ENCODE peak calls at places on chromosomes 5 and 9, in four cellular contexts. One of them, this sample, is unnamed.

GRCh38 chr9:97299809-97300414 is 7.5 kb upstream of the CCDC180 start:
- DNase-seq in astrocyte of the spinal cord: no peak
- DNase-seq in CD8-positive, alpha-beta T cell: no peak
- DNase-seq in IMR-90: no peak
- DNase-seq in this sample: no peak

GRCh38 chr5:152007556-152007955 is 82.9 kb upstream of the GLRA1 start:
- DNase-seq in CD8-positive, alpha-beta T cell: no peak
- DNase-seq in astrocyte of the spinal cord: no peak
- DNase-seq in IMR-90: no peak
- DNase-seq in this sample: no peak

GRCh38 chr9:13427587-13427986 is 148.1 kb upstream of the MPDZ start:
- DNase-seq in astrocyte of the spinal cord: peak
- DNase-seq in IMR-90: peak
- DNase-seq in CD8-positive, alpha-beta T cell: no peak
- DNase-seq in this sample: peak

GRCh38 chr9:113215142-113215541 is 5.9 kb downstream of the FKBP15 start:
- DNase-seq in CD8-positive, alpha-beta T cell: no peak
- DNase-seq in astrocyte of the spinal cord: peak
- DNase-seq in IMR-90: peak
- DNase-seq in this sample: no peak

GRCh38 chr5:56615750-56616149 is 199.6 kb upstream of the MAP3K1 start:
- DNase-seq in CD8-positive, alpha-beta T cell: no peak
- DNase-seq in astrocyte of the spinal cord: no peak
- DNase-seq in IMR-90: peak
- DNase-seq in this sample: no peak

GRCh38 chr5:141493500-141494422 is 4.9 kb downstream of the PCDHGC5 start:
- DNase-seq in CD8-positive, alpha-beta T cell: no peak
- DNase-seq in IMR-90: peak
- DNase-seq in astrocyte of the spinal cord: peak
- DNase-seq in this sample: no peak

GRCh38 chr9:97555164-97555563 is 53.7 kb downstream of the TMOD1 start:
- DNase-seq in IMR-90: peak
- DNase-seq in CD8-positive, alpha-beta T cell: no peak
- DNase-seq in astrocyte of the spinal cord: peak
- DNase-seq in this sample: no peak

GRCh38 chr9:104740596-104740995 is 6.9 kb upstream of the NIPSNAP3A start:
- DNase-seq in astrocyte of the spinal cord: peak
- DNase-seq in IMR-90: peak
- DNase-seq in CD8-positive, alpha-beta T cell: no peak
- DNase-seq in this sample: no peak

GRCh38 chr5:168135897-168136296 is 155.5 kb upstream of the WWC1 start:
- DNase-seq in IMR-90: no peak
- DNase-seq in astrocyte of the spinal cord: no peak
- DNase-seq in CD8-positive, alpha-beta T cell: no peak
- DNase-seq in this sample: no peak

GRCh38 chr9:693460-694390 is 147.8 kb upstream of the DMRT1 start:
- DNase-seq in IMR-90: peak
- DNase-seq in CD8-positive, alpha-beta T cell: no peak
- DNase-seq in astrocyte of the spinal cord: peak
- DNase-seq in this sample: no peak

GRCh38 chr9:81851340-81851739 is 76.9 kb upstream of the SPATA31D4 start:
- DNase-seq in CD8-positive, alpha-beta T cell: no peak
- DNase-seq in astrocyte of the spinal cord: no peak
- DNase-seq in IMR-90: no peak
- DNase-seq in this sample: no peak

GRCh38 chr5:166022065-166022464 is 2269.4 kb upstream of the WWC1 start:
- DNase-seq in IMR-90: no peak
- DNase-seq in astrocyte of the spinal cord: no peak
- DNase-seq in CD8-positive, alpha-beta T cell: no peak
- DNase-seq in this sample: no peak

GRCh38 chr5:1101991-1102713 is 9.7 kb downstream of the SLC12A7 start:
- DNase-seq in astrocyte of the spinal cord: no peak
- DNase-seq in CD8-positive, alpha-beta T cell: no peak
- DNase-seq in IMR-90: peak
- DNase-seq in this sample: no peak

GRCh38 chr5:42912184-42912766 is 100.6 kb upstream of the SELENOP start:
- DNase-seq in CD8-positive, alpha-beta T cell: peak
- DNase-seq in IMR-90: peak
- DNase-seq in astrocyte of the spinal cord: peak
- DNase-seq in this sample: peak

GRCh38 chr5:179698935-179699639 is at the start of gene CANX:
- DNase-seq in astrocyte of the spinal cord: peak
- DNase-seq in IMR-90: no peak
- DNase-seq in CD8-positive, alpha-beta T cell: no peak
- DNase-seq in this sample: no peak

GRCh38 chr5:179699640-179700298 is 1.0 kb downstream of the CANX start:
- DNase-seq in astrocyte of the spinal cord: peak
- DNase-seq in CD8-positive, alpha-beta T cell: no peak
- DNase-seq in IMR-90: peak
- DNase-seq in this sample: no peak

GRCh38 chr5:179697108-179697507 is 1.7 kb upstream of the CANX start:
- DNase-seq in IMR-90: no peak
- DNase-seq in astrocyte of the spinal cord: no peak
- DNase-seq in CD8-positive, alpha-beta T cell: no peak
- DNase-seq in this sample: no peak

GRCh38 chr5:179696605-179697004 is 2.2 kb upstream of the CANX start:
- DNase-seq in CD8-positive, alpha-beta T cell: no peak
- DNase-seq in astrocyte of the spinal cord: no peak
- DNase-seq in IMR-90: no peak
- DNase-seq in this sample: no peak

DNA sequence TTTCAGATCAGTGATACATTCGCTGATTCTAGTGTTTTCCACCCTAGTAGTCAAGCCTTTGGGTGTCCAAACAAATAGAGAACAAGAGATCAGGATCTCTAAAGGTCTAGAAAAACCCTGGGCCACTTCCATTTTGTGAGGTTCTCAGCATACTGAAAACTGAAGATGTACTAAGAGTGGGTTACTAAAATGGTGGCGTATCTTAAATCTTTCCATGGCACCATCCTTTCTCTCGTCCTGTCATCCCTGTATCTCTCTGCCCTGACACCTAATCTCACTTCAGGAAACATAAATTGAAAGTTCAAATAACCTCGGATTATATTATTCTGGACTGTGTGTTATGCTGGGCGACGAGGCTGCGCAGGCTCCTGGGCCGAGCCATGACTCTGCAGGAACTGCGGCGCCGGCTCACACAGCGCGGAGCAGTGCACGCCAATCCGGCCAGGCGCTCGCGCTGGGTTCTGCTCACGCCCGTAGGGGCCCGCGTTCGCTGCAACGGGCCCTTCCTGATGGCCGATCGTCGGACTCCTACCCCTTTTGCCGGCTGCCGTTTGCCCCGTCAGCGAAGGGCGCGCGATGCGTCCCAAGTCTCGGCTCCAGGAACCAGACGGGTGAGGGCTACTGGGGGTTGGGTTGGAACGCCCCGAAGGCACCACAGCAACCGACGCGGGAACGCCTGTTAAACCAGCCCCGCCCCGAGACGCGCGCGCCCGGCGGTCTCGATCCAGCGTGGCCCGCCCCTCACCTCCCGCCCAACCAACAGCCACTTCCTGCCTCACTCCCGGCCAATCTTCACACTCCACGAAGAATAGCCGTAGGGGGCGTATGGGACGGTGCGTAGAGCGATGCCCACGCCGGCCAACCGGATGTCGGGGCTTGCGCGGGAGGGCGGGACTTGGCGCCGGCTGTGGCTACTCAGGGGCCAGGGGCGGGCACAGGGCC is 503 bp upstream of the CANX start:
- DNase-seq in CD8-positive, alpha-beta T cell: peak
- DNase-seq in astrocyte of the spinal cord: peak
- DNase-seq in IMR-90: peak
- DNase-seq in this sample: peak
- TF ChIP-seq CTCF in CD8-positive, alpha-beta T cell: no peak
- TF ChIP-seq CTCF in astrocyte of the spinal cord: no peak
- TF ChIP-seq CTCF in IMR-90: no peak
- TF ChIP-seq CTCF in this sample: no peak

DNA sequence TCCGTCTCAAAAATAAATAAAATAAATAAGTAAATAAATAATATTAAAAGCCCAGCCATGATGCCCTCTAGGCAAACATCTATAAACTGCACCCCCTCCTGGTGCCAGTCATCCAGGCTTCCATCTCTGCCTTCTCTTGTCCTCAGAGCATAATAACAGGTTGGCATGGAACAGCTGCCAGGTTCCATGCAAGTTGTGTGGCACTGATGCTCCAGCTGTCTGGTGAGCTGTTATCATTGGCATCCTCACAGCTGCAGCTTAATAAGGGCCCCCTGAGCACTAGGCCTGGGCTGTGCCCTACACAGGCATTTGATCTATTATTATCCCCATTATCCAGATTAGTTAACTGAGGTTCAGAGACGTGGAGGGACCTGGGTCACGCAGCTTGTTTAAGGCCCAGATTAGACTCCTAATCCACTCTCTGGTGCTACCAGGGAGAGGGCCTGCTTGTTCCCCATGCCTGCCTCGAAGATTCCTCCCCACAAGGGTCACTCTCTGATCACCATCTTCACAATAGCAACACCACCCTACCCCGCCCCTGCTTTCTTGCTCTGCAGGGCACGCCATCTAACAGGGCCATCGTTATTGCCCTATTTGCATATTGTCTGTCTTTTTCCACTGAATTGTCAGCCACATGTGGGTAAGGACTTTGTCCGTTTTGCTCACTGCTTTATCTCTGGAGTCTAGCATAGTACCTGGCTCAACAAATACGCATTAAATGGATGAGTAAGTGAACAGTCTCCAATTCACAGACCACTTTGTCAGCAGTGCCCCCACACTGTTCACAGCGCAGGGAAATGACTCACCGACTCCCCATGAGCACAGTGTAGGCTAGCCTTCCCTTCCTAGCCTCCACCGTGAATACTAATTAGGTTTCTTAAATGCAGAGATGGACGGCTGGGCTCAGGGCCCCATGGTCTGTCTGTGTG is 1.5 kb upstream of the DNM1 start:
- DNase-seq in astrocyte of the spinal cord: peak
- DNase-seq in CD8-positive, alpha-beta T cell: no peak
- DNase-seq in IMR-90: peak
- DNase-seq in this sample: no peak
- TF ChIP-seq CTCF in astrocyte of the spinal cord: no peak
- TF ChIP-seq CTCF in CD8-positive, alpha-beta T cell: no peak
- TF ChIP-seq CTCF in IMR-90: no peak
- TF ChIP-seq CTCF in this sample: no peak

GRCh38 chr9:101148344-101148743 is 119.8 kb downstream of the PLPPR1 start:
- DNase-seq in CD8-positive, alpha-beta T cell: no peak
- DNase-seq in IMR-90: no peak
- DNase-seq in astrocyte of the spinal cord: no peak
- DNase-seq in this sample: no peak

GRCh38 chr9:101140728-101141127 is 112.2 kb downstream of the PLPPR1 start:
- DNase-seq in astrocyte of the spinal cord: no peak
- DNase-seq in CD8-positive, alpha-beta T cell: no peak
- DNase-seq in IMR-90: no peak
- DNase-seq in this sample: no peak

DNA sequence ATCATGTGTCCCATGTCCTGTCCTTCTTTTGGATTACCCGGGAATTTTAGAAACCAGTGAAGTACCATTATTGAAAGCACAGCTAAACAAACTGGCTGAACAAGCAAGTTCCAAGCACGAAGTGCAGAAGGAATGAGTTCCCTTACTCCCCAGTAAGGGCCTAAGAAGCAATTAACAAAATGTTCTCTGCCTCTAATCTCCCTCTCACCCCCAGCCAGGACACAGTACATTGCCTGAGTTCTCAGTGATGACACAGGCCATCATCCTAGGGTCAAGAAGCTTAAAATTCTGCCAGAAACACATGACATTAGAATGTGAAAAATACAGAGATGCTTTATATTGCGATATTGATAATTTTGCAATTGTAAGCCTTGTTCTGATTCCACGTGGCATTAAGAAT is 118.0 kb downstream of the PLPPR1 start:
- DNase-seq in IMR-90: no peak
- DNase-seq in CD8-positive, alpha-beta T cell: no peak
- DNase-seq in astrocyte of the spinal cord: no peak
- DNase-seq in this sample: no peak
- TF ChIP-seq CTCF in IMR-90: no peak
- TF ChIP-seq CTCF in CD8-positive, alpha-beta T cell: no peak
- TF ChIP-seq CTCF in astrocyte of the spinal cord: no peak
- TF ChIP-seq CTCF in this sample: no peak

GRCh38 chr5:53871050-53871449 is 310.6 kb downstream of the NDUFS4 start:
- DNase-seq in CD8-positive, alpha-beta T cell: no peak
- DNase-seq in astrocyte of the spinal cord: no peak
- DNase-seq in IMR-90: no peak
- DNase-seq in this sample: no peak
- TF ChIP-seq CTCF in CD8-positive, alpha-beta T cell: no peak
- TF ChIP-seq CTCF in astrocyte of the spinal cord: no peak
- TF ChIP-seq CTCF in IMR-90: peak
- TF ChIP-seq CTCF in this sample: no peak

This sample was measured in B cell.